ENCODE peak calls at places on chromosomes 6 and 20, in four cellular contexts. D is breast epithelium, P is stomach, H is mammary epithelial cell. M is an unnamed sample.

GRCh38 chr6:134103004-134103403 is 50.6 kb upstream of the SLC2A12 start:
- DNase-seq in P (peak; percentile 73), H (no peak), D (no peak), M (no peak)

GRCh38 chr6:133099573-133099972 is 141.6 kb upstream of the EYA4 start:
- DNase-seq in H (peak; percentile 86), D (no peak), P (no peak), M (peak; percentile 80)

GRCh38 chr20:48841861-48842529 is 14.2 kb upstream of the PREX1 start:
- DNase-seq in P (no peak), H (peak; percentile 59), D (no peak), M (peak; percentile 70)

GRCh38 chr6:116395647-116396046 is 24.9 kb downstream of the DSE start:
- DNase-seq in D (no peak), P (no peak), H (no peak), M (no peak)

GRCh38 chr20:54025166-54025835 is 45.1 kb downstream of the BCAS1 start:
- DNase-seq in D (no peak), P (no peak), H (no peak), M (no peak)

GRCh38 chr6:33165581-33166258 is 26.5 kb downstream of the COL11A2 start:
- DNase-seq in H (no peak), D (no peak), P (no peak), M (no peak)

GRCh38 chr6:138296786-138297185 is 78.5 kb upstream of the PBOV1 start:
- DNase-seq in H (no peak), P (no peak), D (no peak), M (no peak)

GRCh38 chr6:88780714-88781389 is 182.6 kb downstream of the RNGTT start:
- DNase-seq in P (no peak), D (no peak), H (peak; percentile 56), M (peak; percentile 30)

GRCh38 chr20:32190608-32191415 is 16.7 kb downstream of the PLAGL2 start:
- DNase-seq in P (no peak), D (no peak), H (no peak), M (no peak)

GRCh38 chr6:11770546-11771466 is 7.8 kb downstream of the ADTRP start:
- DNase-seq in D (peak; percentile 63), P (peak; percentile 74), H (peak; percentile 100), M (peak; percentile 99)

GRCh38 chr20:32282461-32282860 is 5.0 kb downstream of the KIF3B start:
- DNase-seq in D (no peak), H (no peak), P (peak; percentile 54), M (no peak)

GRCh38 chr6:147390909-147391536 is 117.5 kb upstream of the SAMD5 start:
- DNase-seq in D (no peak), H (no peak), P (no peak), M (peak; percentile 10)

GRCh38 chr6:154995241-154996162 is at the start of gene TIAM2:
- DNase-seq in P (no peak), H (no peak), D (no peak), M (no peak)

GRCh38 chr6:48016027-48016755 is 94.8 kb downstream of the PTCHD4 start:
- DNase-seq in P (no peak), D (no peak), H (no peak), M (no peak)

GRCh38 chr6:41733349-41733706 is 2.1 kb downstream of the TFEB start:
- DNase-seq in P (no peak), D (no peak), H (peak; percentile 38), M (peak; percentile 33)

GRCh38 chr6:158813032-158813431 is 6.1 kb downstream of the EZR start:
- DNase-seq in H (no peak), D (no peak), P (peak; percentile 22), M (no peak)

GRCh38 chr6:26532699-26533523 is 5.3 kb upstream of the HMGN4 start:
- DNase-seq in P (peak; percentile 89), D (peak; percentile 92), H (peak; percentile 87), M (peak; percentile 93)

GRCh38 chr20:53133628-53134027 is 161.5 kb downstream of the TSHZ2 start:
- DNase-seq in H (no peak), D (no peak), P (no peak), M (no peak)

GRCh38 chr20:32449057-32449889 is 91.1 kb downstream of the ASXL1 start:
- DNase-seq in D (no peak), H (no peak), P (no peak), M (no peak)

GRCh38 chr6:392441-393390 is 1.2 kb downstream of the IRF4 start:
- DNase-seq in P (no peak), D (no peak), H (no peak), M (no peak)

GRCh38 chr6:47180633-47181032 is 129.1 kb downstream of the TNFRSF21 start:
- DNase-seq in P (no peak), D (no peak), H (peak; percentile 88), M (peak; percentile 56)

GRCh38 chr6:169869301-169869700 is 117.9 kb downstream of the ERMARD start:
- DNase-seq in P (no peak), D (no peak), H (no peak), M (no peak)

GRCh38 chr6:52263709-52264320 is 19.5 kb upstream of the IL17F start:
- DNase-seq in P (peak; percentile 62), D (no peak), H (peak; percentile 33), M (peak; percentile 92)

DNA sequence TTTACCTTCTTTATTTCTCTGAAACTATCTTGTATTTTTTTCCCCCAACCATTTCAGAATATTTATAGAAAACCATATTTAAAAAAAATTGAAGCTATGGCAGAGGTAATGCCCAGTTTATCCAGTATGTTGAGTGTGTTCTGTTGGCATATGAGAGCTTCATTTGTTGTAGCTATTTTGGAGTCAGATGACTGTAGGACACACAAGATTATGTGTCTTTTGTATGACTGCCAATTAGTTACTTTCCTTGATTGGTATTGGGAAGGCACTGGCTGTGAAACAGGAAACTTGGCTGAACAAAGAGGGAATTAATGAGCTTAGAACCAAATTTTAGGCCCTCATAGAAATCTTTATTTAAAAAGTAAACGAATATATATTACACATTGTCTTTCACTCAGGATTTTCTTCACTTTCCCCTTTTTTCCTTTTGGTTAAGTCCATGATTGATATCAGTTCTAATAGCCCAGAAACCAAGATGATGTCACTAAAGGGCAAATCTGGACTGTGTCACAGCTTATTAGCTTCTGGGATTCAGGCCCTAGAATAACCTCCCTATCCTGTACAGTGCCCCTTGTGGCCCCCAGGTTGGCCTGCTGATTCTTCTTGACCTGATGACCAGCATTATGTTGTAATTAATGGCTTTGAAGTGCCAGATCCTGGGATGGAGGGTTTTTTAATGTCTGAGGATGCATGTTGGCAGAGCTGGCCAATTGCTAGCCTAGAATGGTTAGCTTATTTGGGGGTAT is 10.1 kb downstream of the CDC5L start:
- DNase-seq in P (no peak), D (no peak), H (no peak), M (no peak)
- TF ChIP-seq CTCF in P (no peak), D (no peak), H (no peak), M (no peak)

GRCh38 chr6:112800439-112800838 is 453.3 kb downstream of the RFPL4B start:
- DNase-seq in P (no peak), D (no peak), H (no peak), M (peak; percentile 37)

GRCh38 chr6:112802154-112802553 is 455.0 kb downstream of the RFPL4B start:
- DNase-seq in P (no peak), D (no peak), H (peak; percentile 26), M (peak; percentile 85)

GRCh38 chr6:112799889-112800288 is 452.8 kb downstream of the RFPL4B start:
- DNase-seq in D (no peak), P (no peak), H (no peak), M (no peak)

GRCh38 chr6:112800916-112801315 is 453.8 kb downstream of the RFPL4B start:
- DNase-seq in H (no peak), D (no peak), P (no peak), M (peak; percentile 30)

DNA sequence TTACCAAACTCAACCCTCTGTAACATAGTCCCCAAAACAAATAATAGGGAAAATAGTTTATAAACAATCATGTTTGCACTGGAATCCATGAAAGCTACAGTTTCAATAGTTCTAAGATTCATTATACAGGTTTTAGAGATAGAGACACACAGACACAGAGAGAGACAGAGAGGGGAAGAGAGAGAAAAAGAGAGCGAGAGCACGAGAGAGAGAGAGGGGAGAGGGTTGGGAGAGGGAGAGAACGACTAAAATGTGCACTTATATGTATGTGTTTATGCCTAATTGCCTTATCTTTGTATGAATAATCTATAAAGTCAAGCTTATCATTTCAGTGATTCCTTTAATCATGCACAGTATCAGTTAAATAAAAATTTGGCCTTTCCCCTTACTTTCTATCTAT is 454.6 kb downstream of the RFPL4B start:
- DNase-seq in P (no peak), H (no peak), D (no peak), M (peak; percentile 21)
- H3K4me3 ChIP-seq in P (no peak overlapping the region), H (no peak overlapping the region), D (no peak overlapping the region), M (no peak overlapping the region)

DNA sequence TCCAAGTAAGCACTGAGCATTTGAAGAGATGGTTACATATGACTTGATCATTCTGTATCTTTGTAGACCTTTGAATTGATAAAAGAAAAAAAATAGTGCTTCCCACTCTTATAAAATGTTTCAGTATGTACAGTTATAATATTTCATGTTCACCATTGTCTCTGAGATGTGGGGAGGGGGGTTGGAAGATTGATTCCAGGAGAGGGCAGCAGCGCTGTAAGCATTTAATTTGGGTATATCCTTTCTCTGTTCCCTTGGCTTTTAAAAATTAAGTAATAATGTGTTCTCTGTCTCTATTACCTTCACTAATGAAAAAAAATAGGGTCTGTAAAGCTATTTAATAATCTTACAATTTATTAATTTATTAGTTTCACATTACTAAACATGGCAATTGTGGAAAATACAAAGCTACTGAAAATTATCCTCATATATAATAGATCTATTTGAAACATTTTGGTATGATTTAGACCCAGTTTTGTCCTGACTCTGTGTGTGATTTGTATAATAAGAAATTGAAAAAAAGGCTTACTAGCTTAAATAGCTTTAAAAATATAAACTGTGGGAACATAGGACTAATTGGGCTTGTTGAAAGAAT is 341.2 kb downstream of the CDKAL1 start:
- DNase-seq in H (peak; percentile 33), D (no peak), P (no peak), M (peak; percentile 77)
- TF ChIP-seq CTCF in H (peak; percentile 55), D (no peak), P (no peak), M (peak; percentile 35)

GRCh38 chr6:73177221-73177944 is 47.9 kb downstream of the KHDC1L start:
- DNase-seq in P (no peak), H (no peak), D (no peak), M (no peak)

GRCh38 chr6:73176057-73176456 is 49.2 kb downstream of the KHDC1L start:
- DNase-seq in H (no peak), D (no peak), P (no peak), M (no peak)

GRCh38 chr6:73182021-73182607 is 43.2 kb downstream of the KHDC1L start:
- DNase-seq in P (no peak), D (no peak), H (no peak), M (no peak)

GRCh38 chr6:73180076-73180717 is 45.1 kb downstream of the KHDC1L start:
- DNase-seq in D (no peak), H (peak; percentile 21), P (no peak), M (peak; percentile 36)

DNA sequence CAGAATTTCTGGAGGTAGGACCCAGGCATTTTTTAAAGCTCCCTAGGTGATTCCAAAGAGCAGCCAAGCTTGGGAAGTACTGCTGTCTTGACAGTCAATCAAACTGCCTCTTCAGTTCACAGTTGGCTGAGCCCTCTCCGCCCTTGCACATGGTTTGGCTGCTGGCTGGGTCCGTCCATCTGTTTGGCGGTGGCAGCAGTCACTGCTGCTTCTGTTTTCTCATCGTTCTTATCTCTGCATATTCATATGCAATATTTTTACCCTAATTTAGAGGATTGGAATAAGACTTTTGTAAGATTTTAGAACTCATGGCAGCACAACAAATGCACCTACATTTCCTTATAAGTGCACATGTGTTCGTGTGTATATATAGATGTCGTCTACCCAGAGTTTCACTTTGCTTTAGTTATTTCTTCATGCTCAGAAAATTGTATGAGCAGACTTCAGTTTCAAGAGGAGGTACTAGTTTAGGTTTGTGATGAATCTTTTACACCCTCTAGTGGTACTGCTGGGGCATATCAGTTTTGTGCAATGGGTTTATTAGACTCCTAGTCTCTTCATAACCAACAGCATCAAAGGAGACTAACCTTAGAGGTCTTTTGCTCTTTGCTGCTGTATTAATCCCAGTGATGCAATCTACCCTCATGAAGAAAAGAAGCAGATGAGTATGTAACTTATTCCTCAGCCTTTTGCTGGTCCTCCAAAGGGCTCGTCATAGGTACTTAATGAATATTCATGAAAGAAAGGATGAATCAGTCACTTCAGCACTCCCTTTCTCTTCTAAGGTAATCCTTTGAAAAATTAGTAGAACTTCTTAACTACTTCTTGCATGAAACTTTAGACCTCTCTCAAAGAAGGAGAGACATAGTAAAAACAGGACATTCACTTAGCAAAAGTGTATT is 44.3 kb downstream of the KHDC1L start:
- DNase-seq in D (no peak), H (peak; percentile 59), P (no peak), M (peak; percentile 79)
- H3K4me3 ChIP-seq in D (peak overlapping the region; percentile 54), H (no peak overlapping the region), P (peak overlapping the region; percentile 19), M (peak overlapping the region; percentile 46)

M was measured in foreskin fibroblast.